ENCODE peak calls at places on chromosomes 11 and 22, in nine cellular contexts. One of them, this sample, is unnamed.

GRCh38 chr11:94623120-94623735 is 56.1 kb downstream of the PIWIL4 start:
- DNase-seq in endothelial cell: peak
- DNase-seq in lower leg skin: peak
- DNase-seq in nephron progenitor cell: peak
- DNase-seq in CD4-positive, alpha-beta T cell: peak
- DNase-seq in HFF-Myc: peak
- DNase-seq in neural progenitor cell: peak
- DNase-seq in bronchial epithelial cell: peak
- DNase-seq in astrocyte of the spinal cord: peak
- DNase-seq in this sample: peak

GRCh38 chr11:10627816-10628215 is 59.4 kb upstream of the LYVE1 start:
- DNase-seq in CD4-positive, alpha-beta T cell: no peak
- DNase-seq in HFF-Myc: no peak
- DNase-seq in endothelial cell: no peak
- DNase-seq in neural progenitor cell: no peak
- DNase-seq in astrocyte of the spinal cord: no peak
- DNase-seq in lower leg skin: no peak
- DNase-seq in bronchial epithelial cell: no peak
- DNase-seq in nephron progenitor cell: no peak
- DNase-seq in this sample: no peak

GRCh38 chr22:36032611-36033010 is 4.0 kb upstream of the RBFOX2 start:
- DNase-seq in nephron progenitor cell: no peak
- DNase-seq in neural progenitor cell: no peak
- DNase-seq in endothelial cell: no peak
- DNase-seq in bronchial epithelial cell: no peak
- DNase-seq in CD4-positive, alpha-beta T cell: no peak
- DNase-seq in HFF-Myc: no peak
- DNase-seq in lower leg skin: no peak
- DNase-seq in astrocyte of the spinal cord: no peak
- DNase-seq in this sample: no peak

GRCh38 chr11:63012450-63013238 is 3.0 kb downstream of the SLC22A8 start:
- DNase-seq in nephron progenitor cell: no peak
- DNase-seq in CD4-positive, alpha-beta T cell: no peak
- DNase-seq in astrocyte of the spinal cord: no peak
- DNase-seq in HFF-Myc: no peak
- DNase-seq in endothelial cell: no peak
- DNase-seq in lower leg skin: no peak
- DNase-seq in neural progenitor cell: no peak
- DNase-seq in bronchial epithelial cell: no peak
- DNase-seq in this sample: no peak

GRCh38 chr11:65488273-65489058 is 10.4 kb upstream of the MALAT1 start:
- DNase-seq in nephron progenitor cell: peak
- DNase-seq in CD4-positive, alpha-beta T cell: no peak
- DNase-seq in neural progenitor cell: no peak
- DNase-seq in bronchial epithelial cell: peak
- DNase-seq in lower leg skin: no peak
- DNase-seq in HFF-Myc: no peak
- DNase-seq in astrocyte of the spinal cord: peak
- DNase-seq in endothelial cell: no peak
- DNase-seq in this sample: no peak

GRCh38 chr11:115493905-115494304 is 10.3 kb downstream of the CADM1 start:
- DNase-seq in lower leg skin: no peak
- DNase-seq in bronchial epithelial cell: no peak
- DNase-seq in neural progenitor cell: no peak
- DNase-seq in endothelial cell: no peak
- DNase-seq in nephron progenitor cell: no peak
- DNase-seq in astrocyte of the spinal cord: no peak
- DNase-seq in CD4-positive, alpha-beta T cell: no peak
- DNase-seq in HFF-Myc: no peak
- DNase-seq in this sample: no peak

GRCh38 chr11:2157294-2158040 is 3.5 kb downstream of the INS start:
- DNase-seq in CD4-positive, alpha-beta T cell: no peak
- DNase-seq in HFF-Myc: no peak
- DNase-seq in neural progenitor cell: no peak
- DNase-seq in endothelial cell: no peak
- DNase-seq in astrocyte of the spinal cord: no peak
- DNase-seq in nephron progenitor cell: no peak
- DNase-seq in lower leg skin: no peak
- DNase-seq in bronchial epithelial cell: no peak
- DNase-seq in this sample: no peak

GRCh38 chr11:75792997-75793800 is 21.8 kb upstream of the UVRAG start:
- DNase-seq in HFF-Myc: no peak
- DNase-seq in CD4-positive, alpha-beta T cell: no peak
- DNase-seq in lower leg skin: no peak
- DNase-seq in astrocyte of the spinal cord: no peak
- DNase-seq in bronchial epithelial cell: no peak
- DNase-seq in endothelial cell: no peak
- DNase-seq in nephron progenitor cell: no peak
- DNase-seq in neural progenitor cell: no peak
- DNase-seq in this sample: no peak

GRCh38 chr22:19443544-19444211 is 3.8 kb downstream of the C22orf39 start:
- DNase-seq in CD4-positive, alpha-beta T cell: no peak
- DNase-seq in astrocyte of the spinal cord: no peak
- DNase-seq in bronchial epithelial cell: no peak
- DNase-seq in lower leg skin: no peak
- DNase-seq in neural progenitor cell: no peak
- DNase-seq in HFF-Myc: no peak
- DNase-seq in endothelial cell: no peak
- DNase-seq in nephron progenitor cell: no peak
- DNase-seq in this sample: no peak

GRCh38 chr22:46622081-46622521 is 1.9 kb downstream of the GRAMD4 start:
- DNase-seq in nephron progenitor cell: no peak
- DNase-seq in lower leg skin: no peak
- DNase-seq in HFF-Myc: no peak
- DNase-seq in neural progenitor cell: no peak
- DNase-seq in CD4-positive, alpha-beta T cell: no peak
- DNase-seq in endothelial cell: no peak
- DNase-seq in bronchial epithelial cell: peak
- DNase-seq in astrocyte of the spinal cord: no peak
- DNase-seq in this sample: no peak

GRCh38 chr11:131584694-131585592 is 214.5 kb downstream of the NTM start:
- DNase-seq in nephron progenitor cell: peak
- DNase-seq in HFF-Myc: no peak
- DNase-seq in CD4-positive, alpha-beta T cell: no peak
- DNase-seq in lower leg skin: no peak
- DNase-seq in neural progenitor cell: peak
- DNase-seq in astrocyte of the spinal cord: no peak
- DNase-seq in bronchial epithelial cell: no peak
- DNase-seq in endothelial cell: peak
- DNase-seq in this sample: no peak

DNA sequence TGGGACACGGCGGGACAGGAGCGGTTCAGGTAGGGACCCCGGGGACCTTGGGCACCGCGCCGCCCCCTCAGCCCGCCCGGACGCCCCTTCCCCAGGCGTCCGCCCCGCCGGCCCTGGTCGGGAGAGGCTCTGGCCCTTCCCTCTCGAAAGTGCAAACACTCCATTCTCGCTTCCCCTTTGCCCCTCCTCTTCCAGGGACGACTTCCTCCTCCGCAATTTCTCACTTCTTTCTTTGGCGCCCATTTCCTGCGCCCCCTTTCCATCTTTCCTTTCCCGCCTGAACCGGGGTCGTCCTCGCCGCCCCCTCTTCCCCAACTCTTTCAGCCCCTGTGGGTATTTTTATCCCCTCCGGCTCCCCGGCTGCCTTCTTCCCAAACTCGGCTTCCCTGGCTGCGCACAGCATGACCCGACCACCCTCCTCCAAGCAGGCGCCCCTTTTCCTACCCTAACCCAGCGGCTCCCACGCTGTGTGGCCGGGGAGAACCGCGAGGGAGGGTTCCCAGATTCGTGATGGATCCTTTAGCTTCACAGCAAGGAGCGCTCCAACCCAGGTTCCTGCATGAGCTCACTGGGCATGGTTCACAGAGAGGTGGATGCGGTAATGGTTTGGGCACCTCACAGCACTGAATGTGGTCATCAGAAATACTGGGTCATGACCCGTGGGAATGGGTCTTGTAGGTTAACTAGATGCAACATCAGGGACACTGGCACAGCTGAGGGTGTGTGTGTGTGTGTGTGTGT is 689 bp downstream of the RAB39A start:
- DNase-seq in HFF-Myc: no peak
- DNase-seq in neural progenitor cell: peak
- DNase-seq in nephron progenitor cell: peak
- DNase-seq in CD4-positive, alpha-beta T cell: no peak
- DNase-seq in astrocyte of the spinal cord: no peak
- DNase-seq in lower leg skin: peak
- DNase-seq in endothelial cell: peak
- DNase-seq in bronchial epithelial cell: no peak
- DNase-seq in this sample: no peak
- TF ChIP-seq CTCF in HFF-Myc: no peak
- TF ChIP-seq CTCF in neural progenitor cell: no peak
- TF ChIP-seq CTCF in nephron progenitor cell: no peak
- TF ChIP-seq CTCF in CD4-positive, alpha-beta T cell: no peak
- TF ChIP-seq CTCF in astrocyte of the spinal cord: no peak
- TF ChIP-seq CTCF in lower leg skin: no peak
- TF ChIP-seq CTCF in endothelial cell: no peak
- TF ChIP-seq CTCF in bronchial epithelial cell: no peak
- TF ChIP-seq CTCF in this sample: no peak

GRCh38 chr11:46916669-46917108 is 1.7 kb downstream of the LRP4 start:
- DNase-seq in CD4-positive, alpha-beta T cell: no peak
- DNase-seq in lower leg skin: no peak
- DNase-seq in neural progenitor cell: peak
- DNase-seq in HFF-Myc: peak
- DNase-seq in astrocyte of the spinal cord: peak
- DNase-seq in bronchial epithelial cell: peak
- DNase-seq in nephron progenitor cell: peak
- DNase-seq in endothelial cell: peak
- DNase-seq in this sample: peak

GRCh38 chr11:46917109-46918086 is 952 bp downstream of the LRP4 start:
- DNase-seq in nephron progenitor cell: peak
- DNase-seq in astrocyte of the spinal cord: no peak
- DNase-seq in bronchial epithelial cell: no peak
- DNase-seq in lower leg skin: no peak
- DNase-seq in CD4-positive, alpha-beta T cell: no peak
- DNase-seq in endothelial cell: no peak
- DNase-seq in neural progenitor cell: peak
- DNase-seq in HFF-Myc: no peak
- DNase-seq in this sample: no peak

GRCh38 chr11:46918778-46919513 is 596 bp upstream of the LRP4 start:
- DNase-seq in bronchial epithelial cell: no peak
- DNase-seq in lower leg skin: no peak
- DNase-seq in neural progenitor cell: peak
- DNase-seq in nephron progenitor cell: no peak
- DNase-seq in endothelial cell: no peak
- DNase-seq in HFF-Myc: no peak
- DNase-seq in CD4-positive, alpha-beta T cell: no peak
- DNase-seq in astrocyte of the spinal cord: no peak
- DNase-seq in this sample: no peak

GRCh38 chr11:46916251-46916650 is 2.1 kb downstream of the LRP4 start:
- DNase-seq in CD4-positive, alpha-beta T cell: no peak
- DNase-seq in bronchial epithelial cell: no peak
- DNase-seq in nephron progenitor cell: peak
- DNase-seq in lower leg skin: no peak
- DNase-seq in astrocyte of the spinal cord: no peak
- DNase-seq in HFF-Myc: no peak
- DNase-seq in endothelial cell: no peak
- DNase-seq in neural progenitor cell: no peak
- DNase-seq in this sample: no peak

DNA sequence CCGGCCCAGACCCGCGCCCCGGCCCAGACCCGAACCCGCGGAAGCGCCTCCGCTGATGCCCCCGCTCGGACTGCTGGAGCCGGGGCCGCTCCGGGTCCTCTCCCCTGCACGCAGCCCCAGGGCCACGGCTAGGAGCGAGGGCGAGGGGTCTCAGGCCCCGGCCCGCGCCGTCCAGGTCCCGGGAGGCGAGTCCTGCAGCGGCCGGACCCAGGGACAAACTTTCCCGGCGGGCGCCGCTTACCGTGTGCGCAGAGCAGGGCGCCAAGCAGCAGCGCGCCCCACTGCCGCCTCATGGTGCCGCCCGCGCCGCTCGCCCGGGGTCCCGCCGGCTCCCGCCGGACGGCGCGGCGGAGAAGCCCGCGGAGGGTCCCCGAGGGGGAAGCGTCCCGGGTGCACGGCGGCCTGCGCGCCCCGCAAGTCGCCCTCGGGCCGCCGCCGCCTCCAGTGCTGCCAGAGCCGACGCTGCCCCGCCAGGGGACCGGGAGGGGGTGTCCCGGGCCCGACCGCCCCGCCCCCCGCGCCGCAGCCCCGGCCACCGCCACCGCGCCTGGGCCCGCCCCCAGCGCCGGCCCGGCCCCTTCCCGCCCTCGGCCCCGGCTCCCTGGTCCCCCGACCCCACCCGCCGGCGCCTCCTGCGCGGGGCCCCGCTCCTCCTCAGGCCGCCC is at the start of gene LRP4:
- DNase-seq in HFF-Myc: no peak
- DNase-seq in lower leg skin: no peak
- DNase-seq in astrocyte of the spinal cord: no peak
- DNase-seq in CD4-positive, alpha-beta T cell: no peak
- DNase-seq in endothelial cell: peak
- DNase-seq in neural progenitor cell: peak
- DNase-seq in bronchial epithelial cell: no peak
- DNase-seq in nephron progenitor cell: peak
- DNase-seq in this sample: no peak
- TF ChIP-seq CTCF in HFF-Myc: no peak
- TF ChIP-seq CTCF in lower leg skin: no peak
- TF ChIP-seq CTCF in astrocyte of the spinal cord: no peak
- TF ChIP-seq CTCF in CD4-positive, alpha-beta T cell: no peak
- TF ChIP-seq CTCF in endothelial cell: no peak
- TF ChIP-seq CTCF in neural progenitor cell: no peak
- TF ChIP-seq CTCF in bronchial epithelial cell: no peak
- TF ChIP-seq CTCF in nephron progenitor cell: no peak
- TF ChIP-seq CTCF in this sample: no peak

DNA sequence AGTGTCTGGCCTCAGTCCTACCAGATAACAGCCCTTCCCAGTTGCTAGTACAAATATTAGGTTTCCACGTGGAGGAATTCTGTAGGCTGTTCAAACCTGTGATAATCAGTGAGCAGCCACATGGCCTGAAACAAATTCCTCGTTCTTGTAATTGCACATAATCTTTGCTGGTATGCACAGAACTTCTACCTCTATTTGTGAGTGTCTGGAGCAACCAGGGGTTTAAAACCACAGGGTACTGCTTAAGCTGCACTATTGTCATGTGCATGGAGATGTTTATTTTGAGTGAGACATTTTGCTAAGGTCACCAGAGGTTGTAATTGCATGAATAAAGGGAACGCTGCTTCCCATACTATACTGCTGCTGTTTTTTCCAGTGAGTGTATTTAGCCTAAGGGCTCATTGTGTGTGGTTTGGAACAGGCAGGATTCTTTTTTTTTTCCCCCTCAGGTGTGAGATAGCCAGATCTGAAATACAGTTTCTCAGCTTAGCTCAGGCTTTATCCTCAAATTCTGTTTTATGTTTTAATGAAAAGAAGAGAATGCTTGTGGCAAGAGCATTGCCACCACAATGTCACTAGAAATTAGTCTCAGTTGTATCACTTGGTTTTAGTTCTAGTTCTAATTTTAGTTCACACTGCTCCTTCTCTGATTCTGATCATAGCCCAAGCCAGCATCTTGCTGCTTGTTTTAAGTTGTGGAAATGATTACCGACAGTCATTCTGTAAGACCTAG is 60.5 kb downstream of the CYB5R2 start:
- DNase-seq in nephron progenitor cell: no peak
- DNase-seq in HFF-Myc: no peak
- DNase-seq in CD4-positive, alpha-beta T cell: no peak
- DNase-seq in bronchial epithelial cell: peak
- DNase-seq in lower leg skin: no peak
- DNase-seq in neural progenitor cell: peak
- DNase-seq in endothelial cell: no peak
- DNase-seq in astrocyte of the spinal cord: no peak
- DNase-seq in this sample: peak
- TF ChIP-seq CTCF in nephron progenitor cell: no peak
- TF ChIP-seq CTCF in HFF-Myc: no peak
- TF ChIP-seq CTCF in CD4-positive, alpha-beta T cell: no peak
- TF ChIP-seq CTCF in bronchial epithelial cell: no peak
- TF ChIP-seq CTCF in lower leg skin: no peak
- TF ChIP-seq CTCF in neural progenitor cell: no peak
- TF ChIP-seq CTCF in endothelial cell: no peak
- TF ChIP-seq CTCF in astrocyte of the spinal cord: no peak
- TF ChIP-seq CTCF in this sample: no peak

GRCh38 chr22:43826142-43827093 is 14.3 kb upstream of the EFCAB6 start:
- DNase-seq in astrocyte of the spinal cord: peak
- DNase-seq in HFF-Myc: no peak
- DNase-seq in lower leg skin: no peak
- DNase-seq in CD4-positive, alpha-beta T cell: no peak
- DNase-seq in nephron progenitor cell: no peak
- DNase-seq in endothelial cell: no peak
- DNase-seq in neural progenitor cell: no peak
- DNase-seq in bronchial epithelial cell: peak
- DNase-seq in this sample: peak
- TF ChIP-seq CTCF in astrocyte of the spinal cord: peak
- TF ChIP-seq CTCF in HFF-Myc: peak
- TF ChIP-seq CTCF in lower leg skin: no peak
- TF ChIP-seq CTCF in CD4-positive, alpha-beta T cell: no peak
- TF ChIP-seq CTCF in nephron progenitor cell: no peak
- TF ChIP-seq CTCF in endothelial cell: no peak
- TF ChIP-seq CTCF in neural progenitor cell: no peak
- TF ChIP-seq CTCF in bronchial epithelial cell: peak
- TF ChIP-seq CTCF in this sample: peak

This sample was measured in MCF 10A.